ENCODE peak calls at places on chromosomes 2 and 18, in five cellular contexts. H is stimulated activated CD4-positive, alpha-beta T cell treated with anti-CD3 and anti-CD28 coated beads, TNF-alpha, amount 100 ng/mL, for 4 hours; V is NCI-H187; P is AML-193; N is T1000. D is an unnamed sample.

GRCh38 chr2:86414996-86415395 is 26.2 kb upstream of the KDM3A start:
- DNase-seq in P (no peak), H (no peak), N (no peak), V (no peak), D (peak; percentile 47)

GRCh38 chr2:179454443-179455218 is 190.0 kb upstream of the SESTD1 start:
- DNase-seq in V (no peak), H (no peak), N (peak; percentile 20), P (no peak), D (no peak)

GRCh38 chr2:38406597-38407110 is 29.6 kb upstream of the ATL2 start:
- DNase-seq in N (no peak), V (no peak), P (no peak), H (no peak), D (peak; percentile 73)

GRCh38 chr2:234544659-234545611 is 48.1 kb upstream of the ARL4C start:
- DNase-seq in P (peak; percentile 5), V (no peak), H (peak; percentile 64), N (peak; percentile 59), D (peak; percentile 23)

GRCh38 chr18:51212606-51213005 is 15.1 kb upstream of the MEX3C start:
- DNase-seq in H (no peak), V (no peak), P (no peak), N (no peak), D (no peak)

GRCh38 chr2:191209346-191209745 is 35.9 kb upstream of the MYO1B start:
- DNase-seq in V (no peak), N (no peak), P (no peak), H (no peak), D (no peak)

GRCh38 chr2:62423883-62424458 is 82.0 kb downstream of the TMEM17 start:
- DNase-seq in P (no peak), V (no peak), N (no peak), H (no peak), D (no peak)

GRCh38 chr18:30763913-30764350 is 278.6 kb downstream of the DSC3 start:
- DNase-seq in P (no peak), N (no peak), V (no peak), H (no peak), D (no peak)

GRCh38 chr18:26103579-26103978 is 13.2 kb upstream of the SS18 start:
- DNase-seq in N (no peak), P (no peak), V (no peak), H (no peak), D (no peak)

GRCh38 chr18:67425724-67426123 is 90.8 kb downstream of the DSEL start:
- DNase-seq in H (no peak), P (no peak), V (no peak), N (peak; percentile 37), D (no peak)

GRCh38 chr18:49094136-49094535 is 143.4 kb upstream of the SMAD7 start:
- DNase-seq in P (no peak), N (no peak), V (no peak), H (no peak), D (no peak)

GRCh38 chr2:1601471-1602358 is 142.6 kb downstream of the PXDN start:
- DNase-seq in V (no peak), N (no peak), P (no peak), H (no peak), D (no peak)

GRCh38 chr2:155223781-155224406 is 525.4 kb downstream of the KCNJ3 start:
- DNase-seq in V (no peak), P (no peak), H (no peak), N (no peak), D (peak; percentile 5)

GRCh38 chr2:101533611-101534601 is 59.0 kb upstream of the RFX8 start:
- DNase-seq in V (no peak), P (peak; percentile 63), H (no peak), N (no peak), D (peak; percentile 62)

GRCh38 chr2:11478899-11479605 is 13.1 kb upstream of the E2F6 start:
- DNase-seq in N (no peak), H (no peak), V (no peak), P (no peak), D (peak; percentile 67)

GRCh38 chr2:71801969-71802368 is 345.7 kb downstream of the CYP26B1 start:
- DNase-seq in V (no peak), P (peak; percentile 7), H (no peak), N (no peak), D (peak; percentile 6)

GRCh38 chr18:56383349-56383748 is 255.0 kb downstream of the TXNL1 start:
- DNase-seq in P (no peak), H (no peak), V (no peak), N (no peak), D (no peak)

GRCh38 chr18:59927246-59927825 is 27.5 kb downstream of the PMAIP1 start:
- DNase-seq in V (no peak), H (no peak), P (no peak), N (no peak), D (peak; percentile 50)

GRCh38 chr2:128474014-128474961 is 155.6 kb upstream of the HS6ST1 start:
- DNase-seq in H (no peak), V (no peak), N (no peak), P (no peak), D (no peak)

GRCh38 chr2:127659408-127660290 is 13.7 kb downstream of the GPR17 start:
- DNase-seq in N (no peak), H (no peak), P (no peak), V (no peak), D (peak; percentile 72)

GRCh38 chr18:2970344-2970743 is 42.6 kb downstream of the LPIN2 start:
- DNase-seq in P (no peak), N (no peak), V (no peak), H (no peak), D (no peak)

GRCh38 chr18:31609886-31610646 is 18.4 kb downstream of the TTR start:
- DNase-seq in H (no peak), P (no peak), N (no peak), V (no peak), D (no peak)

GRCh38 chr2:158712791-158713522 is 82.2 kb upstream of the DAPL1 start:
- DNase-seq in N (no peak), P (no peak), V (no peak), H (no peak), D (no peak)

GRCh38 chr18:52131845-52132244 is 208.2 kb upstream of the DCC start:
- DNase-seq in N (no peak), V (no peak), P (no peak), H (no peak), D (no peak)

GRCh38 chr2:95261602-95262001 is 12.6 kb upstream of the PROM2 start:
- DNase-seq in V (no peak), P (no peak), N (no peak), H (no peak), D (peak; percentile 75)

GRCh38 chr18:31424383-31424988 is 23.1 kb upstream of the DSG3 start:
- DNase-seq in N (no peak), P (peak; percentile 18), V (no peak), H (no peak), D (no peak)

GRCh38 chr2:126381081-126381480 is 274.9 kb upstream of the GYPC start:
- DNase-seq in N (no peak), P (no peak), H (no peak), V (no peak), D (no peak)

GRCh38 chr18:79485788-79486355 is 90.1 kb downstream of the NFATC1 start:
- DNase-seq in V (no peak), H (no peak), N (peak; percentile 14), P (no peak), D (no peak)

GRCh38 chr18:26097563-26097962 is 7.2 kb upstream of the SS18 start:
- DNase-seq in P (no peak), H (no peak), V (no peak), N (no peak), D (no peak)

GRCh38 chr2:18336975-18337374 is 223.5 kb downstream of the RDH14 start:
- DNase-seq in V (no peak), P (no peak), H (no peak), N (no peak), D (no peak)

GRCh38 chr2:12502759-12503158 is 214.0 kb upstream of the TRIB2 start:
- DNase-seq in N (no peak), V (no peak), H (peak; percentile 38), P (peak; percentile 16), D (peak; percentile 90)

GRCh38 chr18:11004951-11005350 is 144.4 kb downstream of the PIEZO2 start:
- DNase-seq in H (no peak), P (no peak), V (no peak), N (no peak), D (no peak)

GRCh38 chr2:164917296-164917903 is 37.9 kb downstream of the SLC38A11 start:
- DNase-seq in P (no peak), H (no peak), V (no peak), N (no peak), D (no peak)

D was measured in MV-4-11.